ENCODE peak calls at places on chromosomes 2 and 18, in six cellular contexts. Z is hepatic stellate cell, H is head of caudate nucleus, L is Right ventricle myocardium inferior, S is NCI-H345, I is ovary. V is an unnamed sample.

GRCh38 chr2:24675338-24675737 is 117.9 kb downstream of the PTRHD1 start:
- DNase-seq in H (no peak), L (no peak), Z (no peak), I (no peak), S (no peak), V (no peak)

GRCh38 chr2:951224-952006 is 766 bp downstream of the SNTG2 start:
- DNase-seq in Z (no peak), S (peak), L (no peak), H (no peak), I (no peak), V (no peak)

GRCh38 chr18:36828630-36829361 is at the start of the genes KIAA1328 and TPGS2:
- DNase-seq in H (peak), L (peak), S (peak), I (peak), Z (peak), V (peak)

GRCh38 chr2:218962859-218963492 is 3.5 kb downstream of the CDK5R2 start:
- DNase-seq in Z (no peak), H (peak), L (no peak), S (peak), I (peak), V (peak)

GRCh38 chr2:237413293-237414055 is 490 bp downstream of the COL6A3 start:
- DNase-seq in Z (no peak), L (no peak), H (no peak), S (no peak), I (peak), V (no peak)

GRCh38 chr2:182649316-182649715 is 66.7 kb upstream of the DNAJC10 start:
- DNase-seq in L (no peak), H (peak), I (no peak), S (peak), Z (peak), V (no peak)

GRCh38 chr2:193895226-193895625 is 1700.5 kb upstream of the TMEFF2 start:
- DNase-seq in H (no peak), Z (no peak), L (no peak), S (no peak), I (no peak), V (no peak)

GRCh38 chr18:8976606-8977005 is 125.9 kb upstream of the NDUFV2 start:
- DNase-seq in H (no peak), Z (no peak), L (no peak), I (no peak), S (peak), V (no peak)

GRCh38 chr2:173715483-173715882 is 249.7 kb downstream of the SP3 start:
- DNase-seq in I (no peak), H (no peak), Z (no peak), L (no peak), S (no peak), V (no peak)

GRCh38 chr2:35530615-35531135 is 824.9 kb upstream of the CRIM1 start:
- DNase-seq in Z (no peak), S (no peak), L (no peak), I (no peak), H (no peak), V (no peak)

GRCh38 chr2:73059106-73059505 is 12.4 kb downstream of the SFXN5 start:
- DNase-seq in I (no peak), L (no peak), S (no peak), H (peak), Z (no peak), V (no peak)

GRCh38 chr2:6069354-6069753 is 377.2 kb downstream of the SOX11 start:
- DNase-seq in S (peak), L (no peak), I (no peak), Z (no peak), H (no peak), V (no peak)

GRCh38 chr2:53512071-53512841 is 255.3 kb upstream of the CHAC2 start:
- DNase-seq in L (no peak), H (no peak), I (no peak), Z (no peak), S (no peak), V (no peak)

GRCh38 chr18:44041553-44042418 is 638.9 kb upstream of the SETBP1 start:
- DNase-seq in L (peak), I (no peak), S (no peak), Z (no peak), H (no peak), V (no peak)

GRCh38 chr2:60553496-60553991 is at the start of gene BCL11A:
- DNase-seq in Z (peak), I (no peak), H (no peak), S (peak), L (no peak), V (peak)

GRCh38 chr18:24584205-24584604 is 123.8 kb downstream of the HRH4 start:
- DNase-seq in S (no peak), H (no peak), L (no peak), I (no peak), Z (no peak), V (no peak)

GRCh38 chr18:70337139-70337972 is 48.5 kb downstream of the SOCS6 start:
- DNase-seq in L (no peak), H (no peak), S (no peak), Z (peak), I (no peak), V (peak)

GRCh38 chr2:210318491-210318890 is 3.5 kb upstream of the MYL1 start:
- DNase-seq in I (no peak), H (no peak), L (no peak), Z (no peak), S (no peak), V (no peak)

GRCh38 chr2:236666646-236667204 is 97.1 kb downstream of the ACKR3 start:
- DNase-seq in Z (no peak), H (no peak), L (no peak), S (no peak), I (no peak), V (no peak)

GRCh38 chr2:20569464-20570223 is 81.3 kb downstream of the HS1BP3 start:
- DNase-seq in S (no peak), L (no peak), Z (no peak), H (no peak), I (no peak), V (no peak)

GRCh38 chr2:58923869-58924268 is 682.7 kb upstream of the FANCL start:
- DNase-seq in L (no peak), H (no peak), Z (no peak), I (no peak), S (peak), V (peak)

GRCh38 chr2:170573660-170574059 is 141.5 kb upstream of the SP5 start:
- DNase-seq in I (no peak), S (no peak), L (no peak), Z (no peak), H (no peak), V (peak)

GRCh38 chr18:60232541-60232940 is 140.0 kb downstream of the MC4R start:
- DNase-seq in L (no peak), H (no peak), S (no peak), Z (no peak), I (no peak), V (peak)

GRCh38 chr18:80188643-80189010 is 58.7 kb downstream of the PARD6G start:
- DNase-seq in S (no peak), I (no peak), H (no peak), L (no peak), Z (no peak), V (no peak)

GRCh38 chr18:62809900-62810299 is 94.6 kb downstream of the PHLPP1 start:
- DNase-seq in Z (no peak), L (no peak), I (no peak), H (no peak), S (no peak), V (no peak)

GRCh38 chr18:51321696-51322095 is 124.2 kb upstream of the MEX3C start:
- DNase-seq in S (no peak), L (no peak), H (no peak), I (no peak), Z (no peak), V (no peak)

GRCh38 chr2:52542297-52542696 is 1225.3 kb upstream of the CHAC2 start:
- DNase-seq in I (no peak), H (no peak), Z (no peak), S (no peak), L (peak), V (no peak)